ENCODE peak calls at places on chromosomes 6 and 20, in six cellular contexts. J, D, E, N, L and Y are unnamed samples.

GRCh38 chr6:10190042-10190441 is 224.8 kb downstream of the TFAP2A start:
- DNase-seq in J (no peak), L (no peak), N (no peak), D (no peak), E (no peak), Y (no peak)

GRCh38 chr20:25058051-25058796 is at the start of gene ACSS1:
- DNase-seq in D (peak), L (peak), E (peak), J (peak), N (no peak), Y (no peak)

GRCh38 chr20:21701171-21701876 is 4.1 kb upstream of the PAX1 start:
- DNase-seq in D (no peak), E (no peak), J (no peak), N (no peak), L (no peak), Y (no peak)

GRCh38 chr6:33147807-33148666 is 44.2 kb downstream of the COL11A2 start:
- DNase-seq in D (peak), E (no peak), N (peak), L (peak), J (no peak), Y (no peak)

GRCh38 chr6:111874030-111874425 is 776 bp upstream of the FYN start:
- DNase-seq in J (peak), N (no peak), L (no peak), D (no peak), E (no peak), Y (no peak)

GRCh38 chr6:6997282-6998193 is 110.2 kb upstream of the RREB1 start:
- DNase-seq in N (no peak), D (no peak), L (no peak), E (no peak), J (no peak), Y (no peak)

GRCh38 chr6:25452027-25452426 is 172.9 kb downstream of the CARMIL1 start:
- DNase-seq in L (no peak), D (no peak), N (no peak), J (no peak), E (no peak), Y (no peak)

GRCh38 chr6:132780770-132781371 is 17.6 kb downstream of the SLC18B1 start:
- DNase-seq in N (no peak), E (no peak), L (no peak), J (no peak), D (peak), Y (no peak)

GRCh38 chr6:26033132-26033941 is 53.9 kb upstream of the HFE start:
- DNase-seq in J (peak), E (no peak), L (peak), N (peak), D (peak), Y (peak)

GRCh38 chr20:58102252-58102651 is 126.2 kb downstream of the ANKRD60 start:
- DNase-seq in D (peak), E (no peak), J (no peak), N (no peak), L (no peak), Y (no peak)